ENCODE peak calls at places on chromosomes 4 and X, in five cellular contexts. D is pancreas, K is right lobe of liver, Z is A549, E is hepatocyte. Y is an unnamed sample. For H3K9me3, the result is how much of the 10 kb centered on the place peaks cover.

GRCh38 chr4:75126058-75126457 is 193.1 kb downstream of the PARM1 start:
- DNase-seq in Z (no peak), D (no peak), K (no peak), E (no peak), Y (no peak)

GRCh38 chr4:153486281-153487151 is 20.4 kb downstream of the TMEM131L start:
- DNase-seq in Z (peak), D (no peak), K (no peak), E (peak), Y (peak)

GRCh38 chr4:791866-792630 is 33.9 kb downstream of the CPLX1 start:
- DNase-seq in Z (no peak), D (peak), E (no peak), K (no peak), Y (no peak)

GRCh38 chrX:16999275-16999674 is 52.8 kb downstream of the REPS2 start:
- DNase-seq in Z (no peak), D (no peak), K (no peak), E (no peak), Y (no peak)

GRCh38 chr4:5728451-5728850 is 17.4 kb downstream of the EVC start:
- DNase-seq in K (no peak), Z (no peak), D (no peak), E (no peak), Y (no peak)

GRCh38 chr4:163665521-163666334 is 171.2 kb downstream of the TMA16 start:
- DNase-seq in E (no peak), K (no peak), Z (no peak), D (no peak), Y (no peak)

GRCh38 chr4:8311096-8312068 is 41.8 kb downstream of the HTRA3 start:
- DNase-seq in D (no peak), K (no peak), E (no peak), Z (no peak), Y (peak)

GRCh38 chr4:128606173-128606572 is 203.3 kb upstream of the JADE1 start:
- DNase-seq in K (no peak), D (no peak), E (no peak), Z (no peak), Y (no peak)

GRCh38 chrX:100659431-100660137 is 15.6 kb downstream of the SRPX2 start:
- DNase-seq in D (no peak), K (no peak), E (no peak), Z (no peak), Y (no peak)

GRCh38 chr4:71941001-71941400 is 90.8 kb upstream of the NPFFR2 start:
- DNase-seq in D (no peak), K (peak), E (peak), Z (no peak), Y (no peak)

GRCh38 chrX:152822383-152823086 is 8.0 kb downstream of the CETN2 start:
- DNase-seq in D (no peak), Z (no peak), E (no peak), K (no peak), Y (no peak)

GRCh38 chrX:152819732-152820131 is 10.8 kb downstream of the CETN2 start:
- DNase-seq in D (no peak), K (no peak), E (no peak), Z (no peak), Y (no peak)

GRCh38 chrX:152821145-152821765 is 9.3 kb downstream of the CETN2 start:
- DNase-seq in K (peak), Z (peak), D (peak), E (peak), Y (no peak)

GRCh38 chrX:152824841-152825374 is 5.6 kb downstream of the CETN2 start:
- DNase-seq in K (no peak), D (no peak), E (peak), Z (no peak), Y (no peak)

DNA sequence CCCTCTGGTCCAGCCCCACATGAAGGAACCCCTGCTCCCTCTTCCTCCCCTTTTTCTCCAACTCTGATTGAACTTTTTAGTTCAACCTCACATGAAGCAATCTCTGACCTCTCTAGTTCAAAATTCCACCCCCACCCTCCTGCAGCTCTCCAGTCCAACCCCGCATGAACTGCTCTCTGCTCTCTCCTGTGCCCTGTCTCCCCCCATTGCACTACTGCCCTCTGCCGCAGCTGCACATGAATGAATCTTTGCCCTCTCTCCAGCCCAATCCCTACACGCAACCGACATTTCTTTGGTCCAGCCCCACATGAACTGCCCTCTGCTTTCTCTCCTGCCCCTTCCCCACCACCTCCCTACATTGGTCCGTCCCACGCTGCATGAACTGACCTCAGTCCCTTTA is 6.9 kb downstream of the CETN2 start:
- DNase-seq in Z (no peak), E (no peak), K (no peak), D (no peak), Y (no peak)
- H3K9me3 ChIP-seq in Z (under half), E (under half), K (under half), D (under half), Y (under half)

GRCh38 chr4:97942137-97942536 is 201.1 kb downstream of the STPG2 start:
- DNase-seq in E (no peak), K (no peak), D (no peak), Z (no peak), Y (no peak)
- H3K9me3 ChIP-seq in E (under half), K (under half), D (under half), Z (under half), Y (under half)

GRCh38 chrX:53583571-53583970 is 102.9 kb downstream of the HUWE1 start:
- DNase-seq in E (no peak), Z (no peak), D (no peak), K (no peak), Y (no peak)
- H3K9me3 ChIP-seq in E (under half), Z (under half), D (under half), K (under half), Y (under half)

DNA sequence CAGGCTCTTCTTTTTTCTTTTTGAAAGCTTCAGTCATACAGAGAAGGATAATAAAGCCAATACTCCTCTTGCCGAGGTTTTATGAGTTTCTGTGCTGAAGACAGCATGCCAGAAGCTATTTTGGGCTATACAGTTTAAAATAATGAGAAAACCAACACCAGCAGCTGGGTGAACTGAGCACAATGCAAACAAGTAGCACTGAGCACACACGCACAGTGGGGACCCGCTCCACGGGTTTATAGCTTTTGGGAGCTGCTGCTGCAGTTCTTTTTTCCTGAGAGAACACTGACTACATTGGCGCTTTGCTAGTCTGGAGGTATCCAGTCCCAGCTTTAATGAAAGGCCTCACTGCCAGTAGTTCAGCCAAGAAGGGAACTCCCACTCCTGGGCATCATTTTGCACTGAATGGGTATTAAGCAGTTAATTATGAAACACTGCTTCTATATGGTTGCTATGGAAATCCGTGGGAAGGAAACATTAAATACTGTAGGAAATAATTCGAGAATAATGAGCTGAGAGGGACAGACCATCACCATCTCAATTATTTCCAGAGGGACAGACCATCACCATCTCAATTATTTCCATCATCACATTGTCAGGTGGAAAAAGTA is 184.4 kb upstream of the CTSO start:
- DNase-seq in K (no peak), E (no peak), Z (no peak), D (no peak), Y (no peak)
- H3K9me3 ChIP-seq in K (under half), E (under half), Z (under half), D (under half), Y (under half)

Y was measured in RWPE2.